ENCODE peak calls at places on chromosome X, in nine cellular contexts. One of them, this sample, is unnamed.

GRCh38 chrX:40474205-40474626 is 106.6 kb upstream of the ATP6AP2 start:
- DNase-seq in activated naive CD4-positive, alpha-beta T cell: no peak
- DNase-seq in naive B cell: no peak
- DNase-seq in GM12865: peak
- DNase-seq in kidney tubule cell: peak
- DNase-seq in kidney epithelial cell: peak
- DNase-seq in GDM1: no peak
- DNase-seq in right atrium auricular region: no peak
- DNase-seq in astrocyte of the spinal cord: peak
- DNase-seq in this sample: no peak

GRCh38 chrX:135973025-135973547 is 702 bp downstream of the MMGT1 start:
- DNase-seq in kidney tubule cell: peak
- DNase-seq in GDM1: no peak
- DNase-seq in astrocyte of the spinal cord: peak
- DNase-seq in naive B cell: no peak
- DNase-seq in activated naive CD4-positive, alpha-beta T cell: no peak
- DNase-seq in kidney epithelial cell: no peak
- DNase-seq in GM12865: peak
- DNase-seq in right atrium auricular region: no peak
- DNase-seq in this sample: no peak

GRCh38 chrX:143934542-143934941 is 50.7 kb downstream of the UBE2NL start:
- DNase-seq in astrocyte of the spinal cord: no peak
- DNase-seq in right atrium auricular region: no peak
- DNase-seq in kidney epithelial cell: no peak
- DNase-seq in kidney tubule cell: no peak
- DNase-seq in GM12865: no peak
- DNase-seq in GDM1: no peak
- DNase-seq in naive B cell: no peak
- DNase-seq in activated naive CD4-positive, alpha-beta T cell: no peak
- DNase-seq in this sample: no peak

GRCh38 chrX:153944800-153945150 is 332 bp upstream of the RENBP start:
- DNase-seq in naive B cell: no peak
- DNase-seq in right atrium auricular region: no peak
- DNase-seq in activated naive CD4-positive, alpha-beta T cell: no peak
- DNase-seq in GDM1: no peak
- DNase-seq in astrocyte of the spinal cord: no peak
- DNase-seq in GM12865: no peak
- DNase-seq in kidney tubule cell: no peak
- DNase-seq in kidney epithelial cell: no peak
- DNase-seq in this sample: no peak

GRCh38 chrX:17521871-17522693 is 147.1 kb downstream of the NHS start:
- DNase-seq in kidney tubule cell: peak
- DNase-seq in naive B cell: no peak
- DNase-seq in kidney epithelial cell: no peak
- DNase-seq in activated naive CD4-positive, alpha-beta T cell: no peak
- DNase-seq in GM12865: peak
- DNase-seq in right atrium auricular region: no peak
- DNase-seq in astrocyte of the spinal cord: peak
- DNase-seq in GDM1: no peak
- DNase-seq in this sample: no peak

GRCh38 chrX:153381684-153382532 is 19.2 kb downstream of the PNMA6E start:
- DNase-seq in kidney tubule cell: peak
- DNase-seq in naive B cell: no peak
- DNase-seq in activated naive CD4-positive, alpha-beta T cell: no peak
- DNase-seq in astrocyte of the spinal cord: peak
- DNase-seq in GDM1: no peak
- DNase-seq in kidney epithelial cell: peak
- DNase-seq in GM12865: peak
- DNase-seq in right atrium auricular region: no peak
- DNase-seq in this sample: no peak

GRCh38 chrX:54509401-54509800 is 13.4 kb upstream of the FGD1 start:
- DNase-seq in astrocyte of the spinal cord: no peak
- DNase-seq in right atrium auricular region: no peak
- DNase-seq in GM12865: no peak
- DNase-seq in naive B cell: no peak
- DNase-seq in kidney epithelial cell: no peak
- DNase-seq in activated naive CD4-positive, alpha-beta T cell: no peak
- DNase-seq in GDM1: no peak
- DNase-seq in kidney tubule cell: no peak
- DNase-seq in this sample: no peak

GRCh38 chrX:151386838-151387459 is 10.1 kb upstream of the VMA21 start:
- DNase-seq in astrocyte of the spinal cord: no peak
- DNase-seq in GM12865: no peak
- DNase-seq in activated naive CD4-positive, alpha-beta T cell: no peak
- DNase-seq in right atrium auricular region: no peak
- DNase-seq in kidney epithelial cell: no peak
- DNase-seq in naive B cell: no peak
- DNase-seq in GDM1: no peak
- DNase-seq in kidney tubule cell: no peak
- DNase-seq in this sample: no peak

GRCh38 chrX:135481696-135482179 is 38.7 kb upstream of the INTS6L start:
- DNase-seq in astrocyte of the spinal cord: no peak
- DNase-seq in naive B cell: no peak
- DNase-seq in GM12865: no peak
- DNase-seq in right atrium auricular region: no peak
- DNase-seq in activated naive CD4-positive, alpha-beta T cell: no peak
- DNase-seq in kidney tubule cell: no peak
- DNase-seq in GDM1: no peak
- DNase-seq in kidney epithelial cell: no peak
- DNase-seq in this sample: no peak

GRCh38 chrX:38086451-38087215 is 80.3 kb downstream of the SYTL5 start:
- DNase-seq in kidney tubule cell: no peak
- DNase-seq in kidney epithelial cell: no peak
- DNase-seq in astrocyte of the spinal cord: no peak
- DNase-seq in naive B cell: no peak
- DNase-seq in activated naive CD4-positive, alpha-beta T cell: no peak
- DNase-seq in GM12865: no peak
- DNase-seq in GDM1: no peak
- DNase-seq in right atrium auricular region: no peak
- DNase-seq in this sample: no peak

GRCh38 chrX:41412261-41413167 is 34.6 kb upstream of the NYX start:
- DNase-seq in activated naive CD4-positive, alpha-beta T cell: no peak
- DNase-seq in GM12865: no peak
- DNase-seq in kidney tubule cell: no peak
- DNase-seq in GDM1: no peak
- DNase-seq in naive B cell: no peak
- DNase-seq in right atrium auricular region: no peak
- DNase-seq in kidney epithelial cell: no peak
- DNase-seq in astrocyte of the spinal cord: no peak
- DNase-seq in this sample: no peak

This sample was measured in central memory CD8-positive, alpha-beta T cell.